ENCODE peak calls at places on chromosomes 16 and 17, in five cellular contexts. U is neural progenitor cell; A is prostate gland; M is cardiac fibroblast; E is CD4-positive, alpha-beta T cell. F is an unnamed sample.
A peak's percentile ranks its signal among the peaks of the same experiment; 100 is the strongest.

GRCh38 chr16:19709381-19710136 is 8.5 kb downstream of the KNOP1 start:
- DNase-seq in U (no peak), A (no peak), M (no peak), E (no peak), F (no peak)

GRCh38 chr17:7309628-7310027 is 2.2 kb downstream of the EIF5A start:
- DNase-seq in U (no peak), A (no peak), M (no peak), E (no peak), F (no peak)

GRCh38 chr16:83926726-83927397 is 26.2 kb upstream of the OSGIN1 start:
- DNase-seq in U (peak; percentile 85), A (peak; percentile 80), M (peak; percentile 64), E (peak; percentile 52), F (peak; percentile 92)

GRCh38 chr17:12958786-12959185 is 59.0 kb downstream of the ELAC2 start:
- DNase-seq in U (no peak), A (no peak), M (peak; percentile 3), E (no peak), F (no peak)

GRCh38 chr16:8751481-8752311 is 45.7 kb downstream of the TMEM186 start:
- DNase-seq in U (no peak), A (no peak), M (peak; percentile 75), E (no peak), F (no peak)

GRCh38 chr16:73949574-73950348 is 346.9 kb upstream of the PSMD7 start:
- DNase-seq in U (no peak), A (peak; percentile 44), M (peak; percentile 83), E (no peak), F (no peak)

GRCh38 chr17:2397247-2398171 is 3.4 kb downstream of the MNT start:
- DNase-seq in U (no peak), A (no peak), M (no peak), E (no peak), F (no peak)

GRCh38 chr16:28596840-28597691 is at the start of gene SULT1A2:
- DNase-seq in U (peak; percentile 30), A (no peak), M (peak; percentile 48), E (no peak), F (no peak)

GRCh38 chr17:31200287-31200686 is 96.8 kb downstream of the OMG start:
- DNase-seq in U (no peak), A (no peak), M (no peak), E (no peak), F (no peak)

GRCh38 chr16:47774661-47775060 is 313.5 kb downstream of the PHKB start:
- DNase-seq in U (peak; percentile 27), A (no peak), M (peak; percentile 26), E (no peak), F (no peak)

GRCh38 chr16:56477096-56477878 is 25.9 kb downstream of the OGFOD1 start:
- DNase-seq in U (no peak), A (no peak), M (peak; percentile 82), E (no peak), F (no peak)

GRCh38 chr17:69523252-69523861 is 108.9 kb downstream of the MAP2K6 start:
- DNase-seq in U (peak; percentile 58), A (peak; percentile 37), M (peak; percentile 67), E (no peak), F (no peak)

GRCh38 chr17:57630736-57631135 is 114.4 kb downstream of the CCDC182 start:
- DNase-seq in U (no peak), A (no peak), M (no peak), E (no peak), F (no peak)

GRCh38 chr17:80864751-80865150 is 126.9 kb upstream of the CHMP6 start:
- DNase-seq in U (no peak), A (no peak), M (no peak), E (no peak), F (no peak)

GRCh38 chr17:30950669-30951399 is 20.0 kb upstream of the RNF135 start:
- DNase-seq in U (no peak), A (peak; percentile 26), M (peak; percentile 92), E (no peak), F (no peak)

GRCh38 chr16:13093676-13094075 is 192.3 kb downstream of the SHISA9 start:
- DNase-seq in U (no peak), A (peak; percentile 11), M (no peak), E (no peak), F (no peak)

GRCh38 chr17:62860962-62861873 is 53.1 kb upstream of the MARCHF10 start:
- DNase-seq in U (no peak), A (no peak), M (peak; percentile 10), E (no peak), F (peak; percentile 63)

GRCh38 chr17:35568561-35568960 is 7.9 kb upstream of the SLFN14 start:
- DNase-seq in U (peak; percentile 35), A (no peak), M (peak; percentile 51), E (no peak), F (no peak)

GRCh38 chr17:16439867-16440351 is 24.5 kb downstream of the TRPV2 start:
- DNase-seq in U (no peak), A (no peak), M (peak; percentile 39), E (no peak), F (no peak)

GRCh38 chr17:53033297-53033696 is 789.4 kb upstream of the KIF2B start:
- DNase-seq in U (no peak), A (no peak), M (no peak), E (no peak), F (no peak)

GRCh38 chr17:64212122-64212521 is 50.9 kb downstream of the TEX2 start:
- DNase-seq in U (no peak), A (no peak), M (peak; percentile 34), E (no peak), F (no peak)

GRCh38 chr17:53462393-53462811 is 360.3 kb upstream of the KIF2B start:
- DNase-seq in U (no peak), A (no peak), M (peak; percentile 4), E (no peak), F (no peak)

GRCh38 chr16:87956771-87957279 is 5.6 kb downstream of the BANP start:
- DNase-seq in U (no peak), A (no peak), M (peak; percentile 71), E (no peak), F (no peak)

GRCh38 chr16:48538746-48539484 is 71.1 kb downstream of the N4BP1 start:
- DNase-seq in U (peak; percentile 31), A (no peak), M (no peak), E (no peak), F (peak; percentile 56)

GRCh38 chr16:58948244-58948643 is 214.1 kb upstream of the GOT2 start:
- DNase-seq in U (no peak), A (no peak), M (no peak), E (no peak), F (no peak)

GRCh38 chr17:46047398-46047797 is 48.3 kb downstream of the STH start:
- DNase-seq in U (no peak), A (no peak), M (no peak), E (no peak), F (no peak)

GRCh38 chr17:66976781-66977201 is 12.3 kb downstream of the CACNG4 start:
- DNase-seq in U (peak; percentile 26), A (no peak), M (no peak), E (no peak), F (no peak)

GRCh38 chr17:66975188-66975587 is 10.7 kb downstream of the CACNG4 start:
- DNase-seq in U (no peak), A (no peak), M (no peak), E (no peak), F (no peak)

GRCh38 chr17:66978514-66979061 is 14.1 kb downstream of the CACNG4 start:
- DNase-seq in U (no peak), A (no peak), M (peak; percentile 46), E (no peak), F (no peak)

GRCh38 chr17:66976379-66976663 is 11.8 kb downstream of the CACNG4 start:
- DNase-seq in U (no peak), A (no peak), M (no peak), E (no peak), F (no peak)

DNA sequence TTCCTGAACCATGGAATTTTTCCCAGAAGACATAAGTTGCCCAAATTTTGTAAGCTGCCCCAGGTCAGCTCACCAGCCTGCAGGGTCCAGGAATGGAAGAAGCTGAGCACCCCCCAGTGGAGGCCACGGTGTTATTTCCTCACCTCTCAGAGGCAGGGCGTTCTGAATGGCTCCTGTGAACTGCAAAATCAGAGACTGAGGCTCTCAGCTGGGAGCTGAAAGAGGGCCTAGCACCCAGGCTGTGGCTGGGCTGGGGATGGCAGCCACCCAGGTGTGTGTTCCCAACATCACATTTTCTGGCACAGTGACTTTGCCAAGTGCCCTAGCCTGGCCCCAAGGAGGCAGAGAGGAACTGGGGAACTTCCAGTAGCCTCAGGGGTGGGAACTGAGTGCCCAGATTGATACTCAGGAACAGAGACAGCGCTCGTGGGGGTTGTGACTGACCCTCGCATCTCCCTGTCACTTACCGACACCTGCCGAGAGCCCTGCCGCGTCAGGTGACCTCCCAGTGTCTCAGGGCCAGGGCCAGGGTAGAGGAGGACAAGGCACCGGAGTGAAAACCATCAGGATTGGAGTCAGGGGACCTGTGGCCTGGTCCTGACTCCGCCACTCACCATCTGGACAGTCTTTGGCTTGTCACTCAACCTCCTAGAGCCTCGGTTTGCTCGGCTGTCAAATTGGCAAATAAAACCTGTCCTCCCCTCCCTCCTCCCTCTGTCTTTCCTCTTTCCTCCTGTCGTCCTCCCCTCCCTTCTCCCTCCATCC is 11.3 kb downstream of the CACNG4 start:
- DNase-seq in U (peak; percentile 69), A (peak; percentile 45), M (no peak), E (no peak), F (no peak)
- TF ChIP-seq CTCF in U (peak; percentile 62), A (peak; percentile 27), M (no peak), E (no peak), F (peak; percentile 18)

GRCh38 chr16:68626557-68626956 is 18.6 kb upstream of the CDH3 start:
- DNase-seq in U (no peak), A (no peak), M (no peak), E (no peak), F (no peak)

DNA sequence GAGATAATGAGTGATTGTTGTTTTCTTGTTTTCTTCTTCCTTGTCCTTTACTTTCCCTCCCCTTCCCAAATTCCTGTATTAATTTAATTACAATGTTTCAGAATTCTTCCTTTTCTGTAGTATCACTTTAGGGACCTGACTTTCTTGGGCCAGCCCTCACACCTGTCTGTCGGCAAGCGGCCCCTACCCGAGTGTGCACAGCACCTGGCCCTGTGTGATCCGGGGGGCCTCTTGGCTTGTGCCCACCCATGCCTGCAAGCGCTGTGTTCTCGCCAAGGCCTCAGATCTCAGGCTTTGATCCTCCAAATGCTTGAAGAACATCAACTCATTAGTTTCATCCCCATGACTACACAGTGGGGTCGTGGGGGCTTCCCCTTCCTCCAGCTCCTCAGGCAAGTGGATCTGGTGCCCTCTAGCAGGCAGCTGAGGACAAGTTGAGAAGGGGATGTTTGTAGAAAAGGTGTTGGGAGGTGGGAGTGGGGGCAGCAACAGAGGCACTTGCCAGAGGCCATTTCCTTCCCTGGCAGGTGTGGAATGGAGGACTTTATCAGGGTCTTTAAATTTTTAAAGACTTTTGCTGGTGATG is 15.7 kb upstream of the CDH3 start:
- DNase-seq in U (no peak), A (no peak), M (no peak), E (no peak), F (no peak)
- TF ChIP-seq CTCF in U (peak; percentile 17), A (no peak), M (no peak), E (no peak), F (no peak)

GRCh38 chr17:29442451-29442850 is 52.3 kb downstream of the TAOK1 start:
- DNase-seq in U (no peak), A (no peak), M (no peak), E (no peak), F (no peak)
- TF ChIP-seq CTCF in U (no peak), A (no peak), M (no peak), E (no peak), F (no peak)

DNA sequence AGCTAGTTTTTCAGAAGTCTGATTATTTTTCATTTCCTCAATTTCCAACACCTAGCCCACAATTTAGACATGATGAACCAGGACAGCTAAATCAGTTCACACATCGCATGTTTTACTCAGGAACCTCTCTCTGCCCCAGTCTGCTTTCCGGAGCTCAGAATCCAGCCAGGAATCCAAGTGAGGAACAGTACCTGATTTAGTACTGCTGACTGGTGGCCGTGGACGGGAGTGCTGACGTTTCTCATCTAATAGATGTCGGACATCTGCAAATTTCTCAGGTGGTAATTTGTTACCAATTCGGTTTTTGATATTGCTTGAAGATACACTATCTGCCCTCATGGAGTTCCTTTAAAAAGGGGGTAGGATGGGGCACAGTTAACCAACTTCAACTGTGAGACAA is 14.9 kb upstream of the ITGAE start:
- DNase-seq in U (no peak), A (no peak), M (no peak), E (no peak), F (no peak)
- TF ChIP-seq CTCF in U (no peak), A (no peak), M (no peak), E (no peak), F (no peak)

F was measured in osteocyte.